ENCODE peak calls at places on chromosomes 1 and 21, in nine cellular contexts. P is prostate gland, E is tibial nerve, U is uterus, J is heart left ventricle, C is HCT116, K is IMR-90, Q is sigmoid colon, W is upper lobe of left lung. F is an unnamed sample.

GRCh38 chr1:214850432-214851010 is 232.0 kb upstream of the KCNK2 start:
- DNase-seq in P (no peak), E (no peak), U (no peak), J (no peak), C (no peak), K (no peak), Q (no peak), W (no peak), F (no peak)

GRCh38 chr1:21237386-21238088 is 52.7 kb downstream of the ECE1 start:
- DNase-seq in P (no peak), E (no peak), U (no peak), J (no peak), C (no peak), K (no peak), Q (no peak), W (no peak), F (no peak)

GRCh38 chr1:151988405-151988851 is 5.2 kb downstream of the S100A10 start:
- DNase-seq in P (no peak), E (no peak), U (no peak), J (no peak), C (peak), K (peak), Q (no peak), W (no peak), F (no peak)

GRCh38 chr1:92274939-92275338 is 23.8 kb downstream of the GLMN start:
- DNase-seq in P (no peak), E (no peak), U (no peak), J (no peak), C (no peak), K (peak), Q (no peak), W (no peak), F (no peak)

GRCh38 chr1:37556712-37557196 is at the start of gene DNALI1:
- DNase-seq in P (peak), E (peak), U (peak), J (peak), C (no peak), K (peak), Q (peak), W (peak), F (peak)

GRCh38 chr21:36504067-36505058 is 24.4 kb upstream of the CLDN14 start:
- DNase-seq in P (peak), E (no peak), U (peak), J (no peak), C (peak), K (peak), Q (no peak), W (no peak), F (no peak)

GRCh38 chr1:100794719-100795645 is 75.4 kb downstream of the VCAM1 start:
- DNase-seq in P (no peak), E (no peak), U (no peak), J (no peak), C (no peak), K (peak), Q (no peak), W (no peak), F (no peak)

GRCh38 chr1:225389850-225390249 is 38.0 kb downstream of the LBR start:
- DNase-seq in P (no peak), E (no peak), U (no peak), J (no peak), C (no peak), K (no peak), Q (no peak), W (no peak), F (no peak)

GRCh38 chr1:67646145-67647035 is 38.6 kb upstream of the GADD45A start:
- DNase-seq in P (peak), E (no peak), U (peak), J (no peak), C (no peak), K (peak), Q (no peak), W (no peak), F (no peak)

GRCh38 chr21:36700295-36700960 is 1.5 kb downstream of the SIM2 start:
- DNase-seq in P (no peak), E (no peak), U (no peak), J (no peak), C (no peak), K (no peak), Q (no peak), W (no peak), F (peak)

GRCh38 chr1:236058141-236058626 is 6.7 kb downstream of the NID1 start:
- DNase-seq in P (no peak), E (no peak), U (no peak), J (no peak), C (no peak), K (peak), Q (peak), W (no peak), F (no peak)

GRCh38 chr1:64280001-64280400 is 76.6 kb downstream of the UBE2U start:
- DNase-seq in P (no peak), E (no peak), U (no peak), J (no peak), C (no peak), K (no peak), Q (no peak), W (no peak), F (no peak)

GRCh38 chr1:198934901-198935301 is 296.1 kb downstream of the PTPRC start:
- DNase-seq in P (no peak), E (no peak), U (no peak), J (no peak), C (no peak), K (peak), Q (no peak), W (no peak), F (no peak)

GRCh38 chr1:29889776-29890175 is 653.5 kb downstream of the PTPRU start:
- DNase-seq in P (no peak), E (no peak), U (no peak), J (no peak), C (no peak), K (no peak), Q (no peak), W (no peak), F (no peak)

GRCh38 chr1:58592521-58593134 is 15.6 kb upstream of the TACSTD2 start:
- DNase-seq in P (peak), E (no peak), U (peak), J (peak), C (no peak), K (peak), Q (peak), W (peak), F (no peak)

GRCh38 chr1:151197863-151198253 is 494 bp upstream of the PIP5K1A start:
- DNase-seq in P (no peak), E (no peak), U (no peak), J (no peak), C (no peak), K (no peak), Q (no peak), W (no peak), F (no peak)

GRCh38 chr21:44051462-44051941 is 39.4 kb downstream of the TRAPPC10 start:
- DNase-seq in P (no peak), E (no peak), U (peak), J (peak), C (no peak), K (peak), Q (peak), W (no peak), F (no peak)

DNA sequence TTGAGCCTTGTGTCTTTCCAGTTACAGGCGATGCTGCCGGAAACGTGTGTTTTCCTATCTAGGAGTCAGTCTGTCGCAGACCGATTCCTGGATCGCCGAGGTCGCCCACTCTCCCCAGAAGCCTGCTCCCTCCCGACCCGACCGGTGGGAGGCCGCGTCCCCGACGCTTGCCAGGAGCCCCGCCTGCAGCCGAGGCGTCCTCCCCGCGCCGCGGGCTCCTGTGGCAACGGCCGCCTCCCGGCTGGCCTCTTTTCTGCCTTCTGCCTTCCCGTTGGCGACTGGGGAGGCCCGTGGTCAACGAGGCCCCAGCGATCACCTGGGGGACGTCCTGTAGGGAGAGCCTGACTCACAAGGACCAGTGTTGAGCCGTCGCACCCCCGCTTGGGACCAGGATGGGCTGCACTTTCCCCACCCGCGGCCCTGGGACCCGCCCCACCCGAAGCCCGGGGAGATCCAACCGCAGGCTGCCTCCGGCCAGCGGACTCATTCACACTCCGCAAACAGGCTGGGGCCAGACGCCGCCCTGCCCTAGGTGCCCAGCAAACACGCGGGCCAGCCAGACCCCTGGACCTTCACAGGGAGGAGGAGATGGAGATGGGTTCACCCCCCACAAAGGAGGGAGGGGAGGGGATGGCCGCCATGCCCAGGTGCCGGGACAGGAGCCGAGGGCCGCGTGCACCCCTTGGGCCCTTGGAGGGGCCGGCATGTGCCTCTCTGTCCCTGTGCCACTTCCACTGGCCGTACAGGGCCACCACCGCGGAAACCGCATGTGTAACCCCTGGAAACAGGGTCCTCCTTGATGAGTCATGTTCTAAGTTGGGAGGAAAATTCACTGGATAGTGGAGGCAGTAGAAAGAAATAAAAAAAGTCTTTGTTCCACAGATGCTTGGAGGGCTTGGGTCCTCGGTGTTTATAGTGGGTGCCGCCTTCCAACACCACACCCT is 7.2 kb upstream of the COL6A1 start:
- DNase-seq in P (no peak), E (no peak), U (peak), J (peak), C (peak), K (peak), Q (peak), W (peak), F (peak)
- TF ChIP-seq POLR2A in P (no peak), E (peak), U (peak), J (no peak), C (no peak), K (peak), Q (no peak), W (no peak), F (no peak)

DNA sequence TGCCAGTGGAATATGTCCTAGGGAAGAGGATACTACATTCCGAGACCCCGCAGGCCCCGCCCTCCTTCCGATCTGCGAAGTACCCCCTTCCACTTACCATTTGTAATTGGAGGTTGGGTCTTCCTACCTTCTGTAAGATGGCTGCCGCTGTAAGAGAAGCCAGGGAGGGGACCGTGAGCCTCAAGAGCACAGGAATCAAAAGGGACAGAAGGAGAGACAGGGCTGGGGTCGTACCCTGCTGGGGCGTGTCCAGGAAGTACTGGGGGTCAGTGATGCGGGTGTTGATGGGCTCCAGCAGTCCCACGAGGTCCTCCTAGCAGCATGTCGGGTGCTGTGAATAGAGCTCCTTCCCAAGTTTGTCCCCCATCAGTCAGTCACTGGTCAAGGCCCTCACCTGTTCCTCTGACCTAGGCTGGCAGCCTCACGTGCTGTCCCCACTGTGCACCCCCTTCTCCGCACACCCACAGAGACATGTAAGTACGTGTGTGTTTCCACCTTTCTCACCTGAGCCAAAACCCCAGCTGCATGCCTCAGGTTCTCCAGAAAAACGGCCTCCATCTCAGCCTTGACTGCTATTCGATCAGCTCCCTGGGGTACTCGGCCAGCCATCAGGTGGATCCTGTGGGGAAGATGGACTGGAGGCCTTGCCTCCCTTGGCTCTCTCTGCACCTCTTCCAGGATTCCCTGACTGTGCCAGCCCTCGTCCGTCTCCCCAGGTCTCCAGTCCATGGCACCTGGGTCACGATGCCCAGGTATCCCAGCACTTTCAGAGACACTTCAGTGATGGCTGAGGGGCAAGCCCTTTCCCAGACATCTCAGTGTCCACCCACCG is 1.8 kb downstream of the HYI start:
- DNase-seq in P (no peak), E (no peak), U (no peak), J (no peak), C (no peak), K (no peak), Q (peak), W (no peak), F (no peak)
- TF ChIP-seq POLR2A in P (no peak), E (no peak), U (no peak), J (no peak), C (no peak), K (no peak), Q (no peak), W (no peak), F (no peak)

DNA sequence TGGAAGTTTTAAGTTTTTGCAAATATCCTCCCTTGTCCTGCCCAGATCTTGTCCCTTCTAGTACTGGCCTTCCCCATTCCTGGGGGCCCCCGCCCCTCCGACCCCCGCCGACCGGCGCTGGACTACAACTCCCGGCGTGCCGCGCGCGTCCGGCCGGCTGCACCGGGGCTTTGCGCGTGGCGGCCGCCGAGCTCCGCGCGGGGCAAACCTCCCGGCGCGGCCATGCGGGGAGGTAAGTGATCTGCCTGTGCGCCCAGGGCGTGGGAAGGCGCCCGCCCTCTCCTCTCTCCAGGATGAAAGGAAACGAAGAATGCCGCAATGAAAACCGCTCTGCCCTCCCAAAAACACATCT is 3.2 kb upstream of the SAMD13 start:
- DNase-seq in P (peak), E (peak), U (peak), J (peak), C (no peak), K (peak), Q (peak), W (peak), F (peak)
- TF ChIP-seq POLR2A in P (peak), E (peak), U (peak), J (peak), C (no peak), K (no peak), Q (no peak), W (no peak), F (no peak)

GRCh38 chr1:11784993-11785769 is 20.6 kb downstream of the MTHFR start:
- DNase-seq in P (peak), E (no peak), U (peak), J (peak), C (peak), K (peak), Q (peak), W (peak), F (peak)
- TF ChIP-seq POLR2A in P (peak), E (no peak), U (no peak), J (peak), C (no peak), K (no peak), Q (no peak), W (no peak), F (no peak)

F was measured in GM12891.